ENCODE peak calls at places on chromosomes 12 and 14, in ten cellular contexts. One of them, this sample, is unnamed.

GRCh38 chr12:63862187-63863107 is 17.9 kb downstream of the SRGAP1 start:
- DNase-seq in cardiac fibroblast: peak; percentile 26
- DNase-seq in left ventricle myocardium inferior: no peak
- DNase-seq in right atrium auricular region: no peak
- DNase-seq in endothelial cell of umbilical vein: peak; percentile 19
- DNase-seq in heart left ventricle: peak; percentile 37
- DNase-seq in K562: no peak
- DNase-seq in psoas muscle: no peak
- DNase-seq in tibial artery: no peak
- DNase-seq in Peyer's patch: peak; percentile 73
- DNase-seq in this sample: no peak

GRCh38 chr14:30708157-30708556 is 86.0 kb downstream of the SCFD1 start:
- DNase-seq in cardiac fibroblast: no peak
- DNase-seq in left ventricle myocardium inferior: no peak
- DNase-seq in right atrium auricular region: no peak
- DNase-seq in endothelial cell of umbilical vein: no peak
- DNase-seq in heart left ventricle: no peak
- DNase-seq in K562: no peak
- DNase-seq in psoas muscle: no peak
- DNase-seq in tibial artery: no peak
- DNase-seq in Peyer's patch: no peak
- DNase-seq in this sample: no peak

GRCh38 chr14:103555559-103556337 is 6.7 kb downstream of the BAG5 start:
- DNase-seq in cardiac fibroblast: no peak
- DNase-seq in left ventricle myocardium inferior: peak; percentile 30
- DNase-seq in right atrium auricular region: no peak
- DNase-seq in endothelial cell of umbilical vein: no peak
- DNase-seq in heart left ventricle: peak; percentile 18
- DNase-seq in K562: no peak
- DNase-seq in psoas muscle: no peak
- DNase-seq in tibial artery: no peak
- DNase-seq in Peyer's patch: no peak
- DNase-seq in this sample: no peak

GRCh38 chr14:29584992-29585391 is 342.7 kb downstream of the PRKD1 start:
- DNase-seq in cardiac fibroblast: peak; percentile 90
- DNase-seq in left ventricle myocardium inferior: peak; percentile 29
- DNase-seq in right atrium auricular region: peak; percentile 76
- DNase-seq in endothelial cell of umbilical vein: peak; percentile 37
- DNase-seq in heart left ventricle: peak; percentile 21
- DNase-seq in K562: no peak
- DNase-seq in psoas muscle: peak; percentile 23
- DNase-seq in tibial artery: peak; percentile 69
- DNase-seq in Peyer's patch: no peak
- DNase-seq in this sample: peak; percentile 54

GRCh38 chr12:103728323-103728722 is 112.7 kb downstream of the NT5DC3 start:
- DNase-seq in cardiac fibroblast: peak; percentile 43
- DNase-seq in left ventricle myocardium inferior: no peak
- DNase-seq in right atrium auricular region: no peak
- DNase-seq in endothelial cell of umbilical vein: no peak
- DNase-seq in heart left ventricle: no peak
- DNase-seq in K562: no peak
- DNase-seq in psoas muscle: no peak
- DNase-seq in tibial artery: no peak
- DNase-seq in Peyer's patch: no peak
- DNase-seq in this sample: no peak

GRCh38 chr14:97331526-97331925 is 534.3 kb downstream of the VRK1 start:
- DNase-seq in cardiac fibroblast: no peak
- DNase-seq in left ventricle myocardium inferior: no peak
- DNase-seq in right atrium auricular region: no peak
- DNase-seq in endothelial cell of umbilical vein: no peak
- DNase-seq in heart left ventricle: no peak
- DNase-seq in K562: no peak
- DNase-seq in psoas muscle: no peak
- DNase-seq in tibial artery: no peak
- DNase-seq in Peyer's patch: no peak
- DNase-seq in this sample: no peak

GRCh38 chr14:96590190-96590860 is 88.1 kb downstream of the PAPOLA start:
- DNase-seq in cardiac fibroblast: no peak
- DNase-seq in left ventricle myocardium inferior: no peak
- DNase-seq in right atrium auricular region: no peak
- DNase-seq in endothelial cell of umbilical vein: no peak
- DNase-seq in heart left ventricle: no peak
- DNase-seq in K562: no peak
- DNase-seq in psoas muscle: no peak
- DNase-seq in tibial artery: no peak
- DNase-seq in Peyer's patch: peak; percentile 14
- DNase-seq in this sample: no peak

GRCh38 chr12:131608740-131609665 is 101.9 kb upstream of the SFSWAP start:
- DNase-seq in cardiac fibroblast: peak; percentile 53
- DNase-seq in left ventricle myocardium inferior: peak; percentile 73
- DNase-seq in right atrium auricular region: peak; percentile 82
- DNase-seq in endothelial cell of umbilical vein: peak; percentile 14
- DNase-seq in heart left ventricle: peak; percentile 67
- DNase-seq in K562: peak; percentile 80
- DNase-seq in psoas muscle: peak; percentile 75
- DNase-seq in tibial artery: peak; percentile 66
- DNase-seq in Peyer's patch: peak; percentile 77
- DNase-seq in this sample: peak; percentile 64

GRCh38 chr12:1583421-1584078 is 10.8 kb downstream of the FBXL14 start:
- DNase-seq in cardiac fibroblast: peak; percentile 93
- DNase-seq in left ventricle myocardium inferior: no peak
- DNase-seq in right atrium auricular region: no peak
- DNase-seq in endothelial cell of umbilical vein: peak; percentile 80
- DNase-seq in heart left ventricle: peak; percentile 71
- DNase-seq in K562: peak; percentile 70
- DNase-seq in psoas muscle: peak; percentile 31
- DNase-seq in tibial artery: no peak
- DNase-seq in Peyer's patch: peak; percentile 89
- DNase-seq in this sample: peak; percentile 74

GRCh38 chr12:67042697-67043131 is 226.4 kb upstream of the CAND1 start:
- DNase-seq in cardiac fibroblast: peak; percentile 3
- DNase-seq in left ventricle myocardium inferior: no peak
- DNase-seq in right atrium auricular region: no peak
- DNase-seq in endothelial cell of umbilical vein: no peak
- DNase-seq in heart left ventricle: no peak
- DNase-seq in K562: peak; percentile 6
- DNase-seq in psoas muscle: no peak
- DNase-seq in tibial artery: no peak
- DNase-seq in Peyer's patch: no peak
- DNase-seq in this sample: no peak

GRCh38 chr12:52584156-52584682 is 10.6 kb upstream of the KRT74 start:
- DNase-seq in cardiac fibroblast: no peak
- DNase-seq in left ventricle myocardium inferior: no peak
- DNase-seq in right atrium auricular region: no peak
- DNase-seq in endothelial cell of umbilical vein: no peak
- DNase-seq in heart left ventricle: no peak
- DNase-seq in K562: no peak
- DNase-seq in psoas muscle: no peak
- DNase-seq in tibial artery: peak; percentile 3
- DNase-seq in Peyer's patch: no peak
- DNase-seq in this sample: no peak

GRCh38 chr14:103099081-103099732 is 4.7 kb downstream of the EXOC3L4 start:
- DNase-seq in cardiac fibroblast: no peak
- DNase-seq in left ventricle myocardium inferior: no peak
- DNase-seq in right atrium auricular region: no peak
- DNase-seq in endothelial cell of umbilical vein: no peak
- DNase-seq in heart left ventricle: peak; percentile 5
- DNase-seq in K562: peak; percentile 86
- DNase-seq in psoas muscle: no peak
- DNase-seq in tibial artery: no peak
- DNase-seq in Peyer's patch: no peak
- DNase-seq in this sample: no peak

GRCh38 chr12:120980800-120981368 is 2.5 kb downstream of the HNF1A start:
- DNase-seq in cardiac fibroblast: no peak
- DNase-seq in left ventricle myocardium inferior: no peak
- DNase-seq in right atrium auricular region: no peak
- DNase-seq in endothelial cell of umbilical vein: no peak
- DNase-seq in heart left ventricle: no peak
- DNase-seq in K562: no peak
- DNase-seq in psoas muscle: no peak
- DNase-seq in tibial artery: no peak
- DNase-seq in Peyer's patch: peak; percentile 61
- DNase-seq in this sample: no peak

GRCh38 chr14:79248771-79249170 is 962.5 kb downstream of the DIO2 start:
- DNase-seq in cardiac fibroblast: no peak
- DNase-seq in left ventricle myocardium inferior: no peak
- DNase-seq in right atrium auricular region: no peak
- DNase-seq in endothelial cell of umbilical vein: no peak
- DNase-seq in heart left ventricle: no peak
- DNase-seq in K562: no peak
- DNase-seq in psoas muscle: no peak
- DNase-seq in tibial artery: no peak
- DNase-seq in Peyer's patch: no peak
- DNase-seq in this sample: no peak

GRCh38 chr12:6767301-6767591 is 1.1 kb downstream of the PTMS start:
- DNase-seq in cardiac fibroblast: no peak
- DNase-seq in left ventricle myocardium inferior: no peak
- DNase-seq in right atrium auricular region: no peak
- DNase-seq in endothelial cell of umbilical vein: no peak
- DNase-seq in heart left ventricle: no peak
- DNase-seq in K562: no peak
- DNase-seq in psoas muscle: no peak
- DNase-seq in tibial artery: no peak
- DNase-seq in Peyer's patch: no peak
- DNase-seq in this sample: no peak
- H3K4me3 ChIP-seq in cardiac fibroblast: peak overlapping the region; percentile 91
- H3K4me3 ChIP-seq in left ventricle myocardium inferior: peak overlapping the region; percentile 92
- H3K4me3 ChIP-seq in right atrium auricular region: peak overlapping the region; percentile 80
- H3K4me3 ChIP-seq in endothelial cell of umbilical vein: peak overlapping the region; percentile 91
- H3K4me3 ChIP-seq in heart left ventricle: peak overlapping the region; percentile 70
- H3K4me3 ChIP-seq in K562: peak overlapping the region; percentile 80
- H3K4me3 ChIP-seq in psoas muscle: peak overlapping the region; percentile 84
- H3K4me3 ChIP-seq in tibial artery: peak overlapping the region; percentile 85
- H3K4me3 ChIP-seq in Peyer's patch: peak overlapping the region; percentile 76
- H3K4me3 ChIP-seq in this sample: peak overlapping the region; percentile 93

GRCh38 chr12:124992874-124993567 is 424 bp upstream of the BRI3BP start:
- DNase-seq in cardiac fibroblast: peak; percentile 18
- DNase-seq in left ventricle myocardium inferior: no peak
- DNase-seq in right atrium auricular region: no peak
- DNase-seq in endothelial cell of umbilical vein: peak; percentile 52
- DNase-seq in heart left ventricle: no peak
- DNase-seq in K562: peak; percentile 72
- DNase-seq in psoas muscle: no peak
- DNase-seq in tibial artery: no peak
- DNase-seq in Peyer's patch: peak; percentile 93
- DNase-seq in this sample: peak; percentile 52
- TF ChIP-seq CTCF in cardiac fibroblast: no peak
- TF ChIP-seq CTCF in left ventricle myocardium inferior: no peak
- TF ChIP-seq CTCF in right atrium auricular region: no peak
- TF ChIP-seq CTCF in endothelial cell of umbilical vein: no peak
- TF ChIP-seq CTCF in heart left ventricle: no peak
- TF ChIP-seq CTCF in K562: peak; percentile 59
- TF ChIP-seq CTCF in psoas muscle: no peak
- TF ChIP-seq CTCF in tibial artery: no peak
- TF ChIP-seq CTCF in Peyer's patch: peak; percentile 49
- TF ChIP-seq CTCF in this sample: peak; percentile 15

DNA sequence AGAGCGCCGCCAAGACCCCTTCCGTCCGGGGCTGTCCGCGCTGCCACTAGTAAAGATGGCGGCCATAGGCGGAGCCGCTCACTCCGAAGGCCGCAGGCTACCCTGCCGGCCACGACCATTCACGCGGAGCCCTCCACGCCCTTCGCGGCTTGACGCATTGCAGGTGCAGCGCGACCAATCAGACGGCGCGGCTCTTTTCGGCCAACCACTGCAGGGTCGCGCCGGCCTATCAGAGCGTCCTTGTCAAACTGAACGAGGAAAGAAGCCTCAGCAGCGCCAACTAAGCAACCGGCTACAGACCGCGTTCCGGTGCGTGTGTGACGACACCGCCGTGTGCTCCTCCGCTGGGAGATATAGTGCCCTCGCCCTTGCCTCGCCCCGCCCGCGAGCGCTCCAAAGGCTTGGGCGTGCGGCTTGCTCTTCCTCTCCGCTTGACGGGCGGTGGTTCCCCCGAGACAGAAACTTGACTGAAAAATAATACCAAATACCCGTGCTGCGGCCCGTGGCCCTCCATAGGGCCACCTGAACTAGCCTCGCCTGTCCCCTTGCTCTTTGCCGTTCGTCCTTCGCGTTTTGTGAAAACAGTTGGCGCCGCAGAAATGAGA is 13.6 kb upstream of the CALM1 start:
- DNase-seq in cardiac fibroblast: peak; percentile 100
- DNase-seq in left ventricle myocardium inferior: peak; percentile 100
- DNase-seq in right atrium auricular region: peak; percentile 100
- DNase-seq in endothelial cell of umbilical vein: peak; percentile 100
- DNase-seq in heart left ventricle: peak; percentile 100
- DNase-seq in K562: peak; percentile 97
- DNase-seq in psoas muscle: peak; percentile 100
- DNase-seq in tibial artery: peak; percentile 100
- DNase-seq in Peyer's patch: peak; percentile 100
- DNase-seq in this sample: peak; percentile 97
- H3K4me3 ChIP-seq in cardiac fibroblast: peak overlapping the region; percentile 56
- H3K4me3 ChIP-seq in left ventricle myocardium inferior: peak overlapping the region; percentile 79
- H3K4me3 ChIP-seq in right atrium auricular region: peak overlapping the region; percentile 68
- H3K4me3 ChIP-seq in endothelial cell of umbilical vein: peak overlapping the region; percentile 47
- H3K4me3 ChIP-seq in heart left ventricle: peak overlapping the region; percentile 78
- H3K4me3 ChIP-seq in K562: peak overlapping the region; percentile 59
- H3K4me3 ChIP-seq in psoas muscle: peak overlapping the region; percentile 76
- H3K4me3 ChIP-seq in tibial artery: peak overlapping the region; percentile 73
- H3K4me3 ChIP-seq in Peyer's patch: peak overlapping the region; percentile 60
- H3K4me3 ChIP-seq in this sample: peak overlapping the region; percentile 63

GRCh38 chr12:89101440-89101839 is 250.9 kb downstream of the DUSP6 start:
- DNase-seq in cardiac fibroblast: no peak
- DNase-seq in left ventricle myocardium inferior: no peak
- DNase-seq in right atrium auricular region: no peak
- DNase-seq in endothelial cell of umbilical vein: peak; percentile 63
- DNase-seq in heart left ventricle: no peak
- DNase-seq in K562: peak; percentile 11
- DNase-seq in psoas muscle: no peak
- DNase-seq in tibial artery: no peak
- DNase-seq in Peyer's patch: no peak
- DNase-seq in this sample: no peak
- TF ChIP-seq CTCF in cardiac fibroblast: no peak
- TF ChIP-seq CTCF in left ventricle myocardium inferior: no peak
- TF ChIP-seq CTCF in right atrium auricular region: no peak
- TF ChIP-seq CTCF in endothelial cell of umbilical vein: no peak
- TF ChIP-seq CTCF in heart left ventricle: no peak
- TF ChIP-seq CTCF in K562: no peak
- TF ChIP-seq CTCF in psoas muscle: no peak
- TF ChIP-seq CTCF in tibial artery: no peak
- TF ChIP-seq CTCF in Peyer's patch: no peak
- TF ChIP-seq CTCF in this sample: no peak